ENCODE peak calls at places on chromosomes 5 and 9, in eight cellular contexts. J is neural crest cell; F is brain microvascular endothelial cell; E is SW 1271; Y is WTC11; S is CD8-positive, alpha-beta memory T cell; Q is occipital lobe; T is mesendoderm. X is an unnamed sample.

GRCh38 chr5:1201327-1202025 is at the start of gene SLC6A19:
- DNase-seq in T (no peak), Q (no peak), E (no peak), Y (no peak), J (no peak), F (no peak), S (no peak), X (no peak)

GRCh38 chr5:10860196-10860543 is 99.1 kb upstream of the DAP start:
- DNase-seq in E (no peak), Y (no peak), S (no peak), F (no peak), T (no peak), Q (no peak), J (no peak), X (no peak)

GRCh38 chr5:81513982-81514381 is 120.0 kb upstream of the ACOT12 start:
- DNase-seq in Y (no peak), J (no peak), F (no peak), Q (no peak), T (no peak), E (no peak), S (no peak), X (no peak)

GRCh38 chr9:31372796-31373587 is 1011.5 kb upstream of the ACO1 start:
- DNase-seq in Q (no peak), J (no peak), F (no peak), Y (no peak), E (no peak), T (no peak), S (no peak), X (peak; percentile 18)

GRCh38 chr9:11735391-11735790 is 957.8 kb upstream of the TYRP1 start:
- DNase-seq in Q (no peak), S (no peak), F (no peak), T (peak; percentile 29), E (no peak), J (no peak), Y (no peak), X (peak; percentile 1)

GRCh38 chr9:111974092-111974681 is 77.6 kb downstream of the UGCG start:
- DNase-seq in T (no peak), E (no peak), Y (no peak), J (no peak), S (no peak), F (peak; percentile 70), Q (no peak), X (no peak)

GRCh38 chr5:159478950-159479349 is 148.7 kb upstream of the IL12B start:
- DNase-seq in E (no peak), Q (no peak), F (no peak), T (no peak), S (peak; percentile 27), J (no peak), Y (no peak), X (no peak)

GRCh38 chr9:123326662-123327093 is 29.3 kb upstream of the CRB2 start:
- DNase-seq in T (peak; percentile 79), S (no peak), J (no peak), Q (no peak), Y (no peak), F (no peak), E (no peak), X (no peak)

GRCh38 chr9:38651400-38652042 is 31.1 kb upstream of the ANKRD18A start:
- DNase-seq in J (no peak), F (no peak), S (no peak), Q (no peak), E (no peak), Y (no peak), T (no peak), X (no peak)

X was measured in skeletal muscle cell.